ENCODE peak calls at places on chromosomes 3 and 15, in five cellular contexts. D is psoas muscle; Q is Jurkat, Clone E6-1; K is foreskin fibroblast; V is HCT116. X is an unnamed sample.

GRCh38 chr3:23172059-23172458 is 31.1 kb upstream of the UBE2E2 start:
- DNase-seq in V (no peak), K (no peak), Q (no peak), D (no peak), X (no peak)

GRCh38 chr3:62586356-62586755 is 213.0 kb upstream of the FEZF2 start:
- DNase-seq in Q (no peak), K (peak), V (no peak), D (no peak), X (no peak)

GRCh38 chr3:164377466-164377865 is 700.8 kb downstream of the SI start:
- DNase-seq in K (no peak), Q (no peak), D (no peak), V (no peak), X (no peak)

GRCh38 chr15:64333986-64334385 is 22.0 kb downstream of the CSNK1G1 start:
- DNase-seq in K (peak), Q (no peak), D (no peak), V (no peak), X (no peak)

GRCh38 chr3:43995929-43996378 is 245.7 kb upstream of the TOPAZ1 start:
- DNase-seq in K (no peak), Q (no peak), D (no peak), V (no peak), X (no peak)

GRCh38 chr3:21310891-21311290 is 440.1 kb downstream of the ZNF385D start:
- DNase-seq in V (no peak), Q (no peak), K (no peak), D (no peak), X (no peak)

GRCh38 chr3:9420850-9421549 is 23.6 kb downstream of the SETD5 start:
- DNase-seq in K (peak), V (no peak), D (no peak), Q (no peak), X (no peak)

GRCh38 chr3:12695916-12696315 is 32.0 kb upstream of the RAF1 start:
- DNase-seq in K (no peak), D (no peak), Q (no peak), V (no peak), X (no peak)

GRCh38 chr3:106825962-106826605 is 551.2 kb upstream of the CCDC54 start:
- DNase-seq in V (no peak), K (peak), D (no peak), Q (no peak), X (no peak)

GRCh38 chr3:147361671-147362420 is 44.5 kb downstream of the ZIC4 start:
- DNase-seq in V (peak), D (peak), K (peak), Q (peak), X (no peak)

DNA sequence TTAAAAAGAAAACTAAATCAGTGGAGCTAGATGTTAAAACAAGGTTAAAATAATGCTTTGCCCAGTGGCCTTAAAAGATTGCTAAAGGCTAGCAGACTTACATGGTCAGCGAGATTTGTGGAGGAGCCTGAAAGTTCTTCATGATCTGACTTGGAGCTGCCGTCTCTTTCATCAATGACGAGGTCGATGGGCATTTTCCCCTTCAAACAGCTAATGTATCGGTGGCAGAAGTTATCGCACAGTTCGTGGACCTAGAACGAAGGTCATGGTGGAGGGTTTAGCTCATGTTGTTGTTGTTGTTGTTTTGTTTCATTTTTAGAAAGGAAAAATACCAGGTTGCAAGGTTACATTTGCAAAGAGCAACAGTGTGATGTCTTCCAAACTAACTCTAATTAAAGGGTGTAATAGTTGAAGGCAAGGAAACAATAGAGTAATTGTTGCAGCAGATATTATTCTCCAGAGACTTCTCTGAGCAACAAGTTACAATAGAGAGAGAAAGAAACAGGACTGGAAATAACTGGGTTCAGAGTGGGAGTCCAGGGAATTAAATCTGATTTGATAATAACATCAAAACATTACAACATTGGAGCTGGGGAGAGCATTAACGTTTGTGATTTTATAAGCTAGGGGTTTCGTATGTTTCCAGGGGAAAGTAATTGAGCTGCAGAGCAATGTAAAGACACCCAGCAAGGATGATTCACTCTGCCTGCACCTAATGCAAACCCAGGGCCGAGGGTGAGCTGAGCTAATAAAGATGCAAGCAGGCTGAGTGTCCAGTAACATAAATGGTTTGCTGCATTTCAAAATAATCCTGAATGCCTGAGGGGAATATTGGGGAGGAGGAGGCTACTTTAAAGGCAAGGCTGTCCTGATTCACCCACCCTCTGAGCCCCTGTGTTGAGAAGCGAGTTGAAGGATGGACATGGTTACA is 6.6 kb downstream of the MEIS2 start:
- DNase-seq in Q (no peak), D (no peak), V (no peak), K (peak), X (no peak)
- H3K4me3 ChIP-seq in Q (no peak), D (no peak), V (no peak), K (peak), X (peak)

DNA sequence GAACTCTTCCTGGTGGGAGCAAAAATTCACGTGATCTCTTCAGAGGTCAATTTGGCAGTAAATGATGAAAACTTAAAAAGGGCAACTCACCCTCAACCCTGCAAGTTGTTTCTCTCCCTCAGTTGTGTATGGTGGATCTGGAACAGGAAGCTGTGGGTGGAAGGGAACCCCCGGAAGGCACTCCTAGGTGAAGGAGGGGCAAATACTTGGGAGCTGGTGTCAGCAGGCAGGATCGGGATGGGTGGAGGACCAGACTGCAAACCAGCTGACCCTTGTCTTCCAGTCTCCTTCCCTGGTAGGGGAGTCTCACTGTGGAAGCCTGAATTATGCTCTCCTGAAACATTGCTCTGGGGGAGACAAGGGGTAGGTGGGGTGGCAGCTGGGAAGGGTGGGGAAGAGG is 33.5 kb downstream of the PRR23E start:
- DNase-seq in D (no peak), Q (no peak), V (peak), K (peak), X (no peak)
- H3K4me3 ChIP-seq in D (no peak), Q (peak), V (peak), K (peak), X (no peak)

GRCh38 chr3:179147571-179148445 is at the start of gene PIK3CA:
- DNase-seq in V (peak), D (peak), Q (peak), K (peak), X (peak)

GRCh38 chr3:179151474-179151873 is 3.3 kb downstream of the PIK3CA start:
- DNase-seq in V (no peak), Q (no peak), K (no peak), D (no peak), X (no peak)

GRCh38 chr3:179148446-179149238 is 485 bp downstream of the PIK3CA start:
- DNase-seq in D (peak), V (no peak), K (peak), Q (peak), X (peak)

GRCh38 chr3:179149951-179150350 is 1.8 kb downstream of the PIK3CA start:
- DNase-seq in D (no peak), K (no peak), V (no peak), Q (no peak), X (no peak)

DNA sequence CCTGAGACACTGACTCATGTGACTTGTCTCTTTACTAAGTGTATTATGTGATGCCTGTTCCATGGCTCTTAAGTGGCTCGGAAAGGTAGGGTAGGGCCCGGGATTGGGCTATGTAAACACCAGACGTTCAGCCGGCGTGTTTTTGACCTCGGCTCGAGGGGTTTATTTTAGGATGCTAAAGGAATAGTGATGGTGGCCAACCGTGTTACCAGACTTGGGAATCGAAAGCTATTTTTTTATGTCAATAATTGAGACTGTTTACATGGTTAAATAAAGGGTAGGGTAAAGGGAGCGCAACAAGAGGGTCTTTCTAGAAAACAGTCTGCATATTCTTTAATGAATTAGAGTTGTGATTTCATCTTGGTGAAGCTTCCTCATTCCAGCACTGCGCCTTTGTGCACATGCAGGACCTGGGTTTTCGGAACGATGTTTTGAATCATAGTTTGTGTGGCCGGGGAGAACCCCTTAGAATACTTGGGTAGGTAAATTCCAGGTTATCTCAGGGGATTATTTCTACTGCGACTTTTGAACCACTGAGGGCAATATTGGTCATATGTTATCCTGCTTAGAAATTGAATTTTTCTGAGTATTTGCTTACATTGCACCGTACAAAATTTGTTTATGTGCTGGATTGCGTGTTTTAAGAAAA is 1.2 kb downstream of the PIK3CA start:
- DNase-seq in K (peak), V (no peak), Q (no peak), D (no peak), X (no peak)
- H3K4me3 ChIP-seq in K (peak), V (peak), Q (peak), D (peak), X (peak)

DNA sequence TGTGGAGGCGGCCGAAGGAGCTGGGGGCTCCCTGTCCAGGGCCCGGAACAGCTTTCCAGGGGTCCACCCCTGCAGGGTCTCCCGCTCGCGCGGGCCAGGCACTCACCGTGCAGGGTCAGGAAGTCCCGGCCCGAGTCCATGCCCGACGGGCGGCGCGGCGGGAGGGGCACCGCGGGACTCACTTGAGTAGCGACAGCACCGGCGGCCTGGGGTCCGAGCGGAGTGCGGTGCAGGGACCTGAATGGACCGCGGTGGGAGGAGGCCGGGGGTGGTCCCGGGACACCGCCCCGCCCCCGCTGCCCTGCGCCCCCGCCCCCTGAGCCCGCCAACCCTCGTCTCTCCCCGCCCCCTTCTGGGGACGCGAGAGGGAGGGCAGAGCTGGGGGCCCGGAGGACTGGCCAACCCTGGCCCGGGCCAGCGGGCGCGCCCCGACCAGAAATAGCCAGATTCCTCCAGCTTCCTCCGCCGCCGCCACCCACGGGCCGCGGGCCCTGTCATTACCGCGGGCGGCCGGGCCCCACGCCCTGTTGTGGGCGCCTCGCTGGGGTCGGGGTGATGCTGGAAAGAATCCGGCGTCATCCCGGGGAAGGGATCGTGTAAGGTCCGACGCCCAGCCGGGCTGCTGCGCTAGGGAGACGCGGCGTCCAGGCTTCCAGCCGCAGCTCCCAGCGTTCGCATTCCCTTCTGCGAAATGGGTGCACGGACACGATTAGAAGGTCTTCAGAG is at the start of gene PLCD1:
- DNase-seq in K (peak), D (peak), Q (no peak), V (no peak), X (peak)
- H3K4me3 ChIP-seq in K (peak), D (peak), Q (no peak), V (peak), X (peak)

GRCh38 chr3:64026346-64026745 is 3.1 kb upstream of the PSMD6 start:
- DNase-seq in V (no peak), D (no peak), K (no peak), Q (no peak), X (no peak)

GRCh38 chr3:64023187-64023860 is at the start of gene PSMD6:
- DNase-seq in D (peak), K (peak), V (peak), Q (peak), X (peak)

GRCh38 chr3:64022451-64023186 is 675 bp downstream of the PSMD6 start:
- DNase-seq in V (no peak), Q (no peak), D (peak), K (peak), X (no peak)

GRCh38 chr3:64027708-64028107 is 4.4 kb upstream of the PSMD6 start:
- DNase-seq in V (no peak), K (no peak), Q (no peak), D (no peak), X (no peak)

GRCh38 chr3:64023861-64024223 is 548 bp upstream of the PSMD6 start:
- DNase-seq in D (no peak), K (no peak), V (no peak), Q (no peak), X (no peak)
- H3K4me3 ChIP-seq in D (peak), K (no peak), V (peak), Q (peak), X (no peak)

DNA sequence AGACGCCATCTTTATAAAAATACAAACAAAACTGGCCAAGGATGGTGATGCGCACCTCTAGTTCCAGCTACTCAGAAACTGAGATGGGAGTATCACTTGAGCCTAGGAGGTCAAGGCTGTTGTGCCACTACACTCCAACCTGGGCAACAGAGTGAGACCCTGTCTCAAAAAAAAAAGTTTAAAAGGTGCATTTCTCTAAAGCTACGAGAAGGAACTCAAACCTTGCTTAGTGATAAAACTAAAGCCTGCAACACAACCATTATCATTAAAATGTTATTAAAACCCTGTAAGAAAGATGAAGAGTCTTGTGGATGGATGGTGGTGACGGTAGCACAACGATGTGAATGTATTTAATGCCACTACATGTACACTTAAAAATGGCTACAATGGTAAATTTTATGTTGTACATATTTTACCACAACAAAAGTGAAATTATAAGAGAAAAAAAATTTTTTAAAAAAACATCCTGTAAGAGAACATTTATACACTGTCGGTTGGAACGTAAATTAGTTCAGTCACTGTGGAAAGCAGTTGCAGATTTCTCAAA is 3.1 kb downstream of the PLD1 start:
- DNase-seq in D (no peak), Q (no peak), V (no peak), K (no peak), X (no peak)
- H3K4me3 ChIP-seq in D (no peak), Q (no peak), V (no peak), K (no peak), X (no peak)

DNA sequence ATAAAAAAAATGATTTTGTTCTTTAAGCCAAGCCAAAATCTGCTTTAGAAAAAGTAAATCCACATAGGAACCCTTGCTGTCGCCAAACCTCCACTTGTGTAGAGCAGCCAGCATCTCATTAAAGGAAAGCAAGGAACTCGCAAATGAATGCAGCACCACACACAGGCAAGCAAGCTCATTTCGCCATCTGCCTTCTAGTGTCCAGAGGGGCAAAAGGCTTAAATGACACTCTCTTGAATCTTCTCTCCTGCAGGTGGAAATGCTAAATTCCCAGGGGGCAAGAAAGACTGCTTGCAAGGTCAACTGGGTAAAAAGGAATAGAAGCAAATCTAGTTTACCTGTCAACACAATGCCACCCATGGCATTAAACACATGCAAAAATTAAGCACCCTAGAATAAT is 2.4 kb downstream of the MB21D2 start:
- DNase-seq in D (no peak), V (no peak), K (peak), Q (no peak), X (no peak)
- H3K4me3 ChIP-seq in D (no peak), V (no peak), K (peak), Q (no peak), X (no peak)

X was measured in ovary.